ENCODE peak calls at places on chromosomes 1 and 21, in five cellular contexts. R, Y, W, A and X are unnamed samples.

GRCh38 chr1:24216254-24216653 is 29.2 kb upstream of the IFNLR1 start:
- DNase-seq in R (no peak), Y (no peak), W (no peak), A (no peak), X (no peak)

GRCh38 chr1:38025664-38026063 is 13.1 kb downstream of the UTP11 start:
- DNase-seq in R (no peak), Y (no peak), W (no peak), A (no peak), X (no peak)

GRCh38 chr1:25577151-25577920 is 33.9 kb downstream of the LDLRAP1 start:
- DNase-seq in R (no peak), Y (no peak), W (no peak), A (no peak), X (no peak)

GRCh38 chr1:1680912-1681273 is 11.7 kb downstream of the SLC35E2B start:
- DNase-seq in R (no peak), Y (peak), W (no peak), A (no peak), X (no peak)

GRCh38 chr1:93591833-93592635 is 89.6 kb downstream of the BCAR3 start:
- DNase-seq in R (no peak), Y (no peak), W (no peak), A (peak), X (no peak)

GRCh38 chr1:224430511-224431113 is 4.0 kb downstream of the WDR26 start:
- DNase-seq in R (no peak), Y (no peak), W (peak), A (peak), X (no peak)

GRCh38 chr1:232507571-232507970 is 122.4 kb downstream of the SIPA1L2 start:
- DNase-seq in R (no peak), Y (no peak), W (no peak), A (no peak), X (no peak)

GRCh38 chr21:17576080-17576835 is 36.4 kb downstream of the BTG3 start:
- DNase-seq in R (no peak), Y (no peak), W (no peak), A (no peak), X (no peak)

GRCh38 chr21:23127973-23128372 is 2129.8 kb downstream of the NCAM2 start:
- DNase-seq in R (no peak), Y (no peak), W (no peak), A (no peak), X (no peak)

GRCh38 chr1:205570173-205570501 is 61.7 kb downstream of the ELK4 start:
- DNase-seq in R (no peak), Y (no peak), W (no peak), A (no peak), X (no peak)

GRCh38 chr21:39082656-39083376 is 100.4 kb downstream of the PSMG1 start:
- DNase-seq in R (no peak), Y (no peak), W (no peak), A (no peak), X (peak)

GRCh38 chr1:85952460-85952859 is 204.1 kb downstream of the COL24A1 start:
- DNase-seq in R (no peak), Y (no peak), W (no peak), A (no peak), X (no peak)

GRCh38 chr1:1215881-1216605 is 2.1 kb upstream of the TNFRSF4 start:
- DNase-seq in R (no peak), Y (no peak), W (no peak), A (no peak), X (no peak)

GRCh38 chr1:21961337-21961736 is 15.5 kb upstream of the CELA3B start:
- DNase-seq in R (no peak), Y (no peak), W (no peak), A (no peak), X (no peak)

GRCh38 chr1:226121587-226122400 is 59.3 kb downstream of the H3-3A start:
- DNase-seq in R (no peak), Y (peak), W (no peak), A (peak), X (no peak)

GRCh38 chr1:56206391-56206790 is 373.0 kb downstream of the PLPP3 start:
- DNase-seq in R (no peak), Y (no peak), W (no peak), A (no peak), X (no peak)

GRCh38 chr21:40404319-40404906 is 442.5 kb downstream of the DSCAM start:
- DNase-seq in R (no peak), Y (no peak), W (peak), A (no peak), X (no peak)

GRCh38 chr1:228861830-228862176 is 126.5 kb downstream of the RHOU start:
- DNase-seq in R (no peak), Y (no peak), W (no peak), A (no peak), X (no peak)
- H3K27ac ChIP-seq in R (no peak), Y (no peak), W (no peak), A (peak), X (no peak)

DNA sequence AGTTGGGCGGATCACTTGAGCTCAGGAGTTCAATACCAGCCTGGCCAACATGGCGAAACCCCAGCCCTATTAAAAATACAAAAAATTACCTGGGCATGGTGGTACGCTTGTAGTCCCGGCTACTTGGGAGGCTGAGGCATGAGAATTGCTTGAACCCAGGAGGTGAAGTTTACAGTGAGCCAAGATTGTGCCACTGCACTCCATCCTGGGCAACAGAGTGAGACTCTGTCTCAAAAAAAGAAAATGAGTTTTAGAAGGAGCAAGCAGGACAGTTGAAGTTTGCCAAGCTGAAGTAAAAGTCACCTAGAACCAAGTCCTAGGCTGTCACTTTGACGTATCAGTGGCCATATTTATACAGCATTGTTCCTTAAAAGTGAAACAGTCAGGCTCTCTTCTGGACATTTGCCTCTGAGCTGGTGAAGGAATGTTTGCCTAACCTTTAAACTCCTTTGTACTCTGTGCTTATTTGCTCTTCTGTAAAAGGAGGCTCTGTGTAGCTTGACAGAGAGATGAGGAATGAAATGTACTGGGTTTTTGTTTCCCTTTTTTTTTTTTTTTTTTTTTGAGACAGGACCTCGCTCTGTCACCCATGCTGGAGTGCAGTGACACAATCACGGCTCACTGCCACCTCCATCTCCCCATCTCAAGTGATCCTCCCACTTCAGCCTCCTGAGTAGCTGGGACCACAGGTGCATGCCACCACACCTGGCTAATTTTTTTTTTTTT is 2.8 kb downstream of the RAB4A start:
- DNase-seq in R (no peak), Y (no peak), W (no peak), A (no peak), X (no peak)
- H3K27ac ChIP-seq in R (peak), Y (peak), W (no peak), A (peak), X (no peak)

GRCh38 chr1:63611231-63611630 is 18.0 kb downstream of the PGM1 start:
- DNase-seq in R (no peak), Y (no peak), W (no peak), A (no peak), X (no peak)

GRCh38 chr1:63617450-63617849 is 24.2 kb downstream of the PGM1 start:
- DNase-seq in R (no peak), Y (no peak), W (no peak), A (no peak), X (no peak)

GRCh38 chr1:63612971-63613370 is 19.8 kb downstream of the PGM1 start:
- DNase-seq in R (no peak), Y (no peak), W (no peak), A (no peak), X (no peak)

GRCh38 chr1:63615809-63616420 is 22.7 kb downstream of the PGM1 start:
- DNase-seq in R (peak), Y (no peak), W (peak), A (peak), X (peak)

GRCh38 chr1:63612564-63612963 is 19.4 kb downstream of the PGM1 start:
- DNase-seq in R (no peak), Y (no peak), W (no peak), A (no peak), X (no peak)
- H3K27ac ChIP-seq in R (no peak), Y (peak), W (no peak), A (no peak), X (no peak)

GRCh38 chr1:157696966-157697628 is 3.5 kb downstream of the FCRL3 start:
- DNase-seq in R (no peak), Y (no peak), W (no peak), A (no peak), X (no peak)

GRCh38 chr1:157695417-157695816 is 5.2 kb downstream of the FCRL3 start:
- DNase-seq in R (no peak), Y (no peak), W (no peak), A (no peak), X (no peak)

DNA sequence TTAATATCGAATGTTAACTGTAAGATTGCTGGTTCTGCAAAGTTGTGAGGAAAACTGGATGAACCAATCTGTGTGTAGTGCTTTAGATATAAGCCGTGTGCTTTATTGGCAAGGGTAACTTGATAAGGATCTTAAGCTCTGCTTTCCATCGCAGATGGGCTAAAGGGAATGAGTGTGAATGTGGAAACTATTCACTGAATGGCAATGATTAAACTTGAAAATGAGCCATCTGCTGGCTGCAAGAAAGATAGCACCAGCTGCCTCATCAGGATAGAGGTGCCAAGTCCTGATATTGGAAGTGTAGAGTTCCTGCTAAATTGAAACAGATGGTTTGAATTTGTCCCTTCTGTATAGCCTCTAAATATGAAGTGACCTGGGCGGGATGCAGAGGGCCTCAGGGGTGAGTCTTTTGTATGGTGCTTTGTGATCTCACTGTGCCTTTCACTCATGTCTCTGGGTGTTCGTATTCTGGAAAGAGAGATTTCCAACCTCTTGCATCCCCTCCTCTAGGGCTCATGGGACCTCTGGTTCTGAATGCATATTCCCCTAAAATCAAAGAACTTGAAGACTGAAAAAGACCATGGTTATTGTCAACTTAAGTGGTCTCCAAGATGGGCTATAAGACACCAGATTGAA is 9.2 kb downstream of the FCRL3 start:
- DNase-seq in R (no peak), Y (no peak), W (no peak), A (no peak), X (peak)
- H3K27ac ChIP-seq in R (no peak), Y (no peak), W (no peak), A (no peak), X (no peak)

DNA sequence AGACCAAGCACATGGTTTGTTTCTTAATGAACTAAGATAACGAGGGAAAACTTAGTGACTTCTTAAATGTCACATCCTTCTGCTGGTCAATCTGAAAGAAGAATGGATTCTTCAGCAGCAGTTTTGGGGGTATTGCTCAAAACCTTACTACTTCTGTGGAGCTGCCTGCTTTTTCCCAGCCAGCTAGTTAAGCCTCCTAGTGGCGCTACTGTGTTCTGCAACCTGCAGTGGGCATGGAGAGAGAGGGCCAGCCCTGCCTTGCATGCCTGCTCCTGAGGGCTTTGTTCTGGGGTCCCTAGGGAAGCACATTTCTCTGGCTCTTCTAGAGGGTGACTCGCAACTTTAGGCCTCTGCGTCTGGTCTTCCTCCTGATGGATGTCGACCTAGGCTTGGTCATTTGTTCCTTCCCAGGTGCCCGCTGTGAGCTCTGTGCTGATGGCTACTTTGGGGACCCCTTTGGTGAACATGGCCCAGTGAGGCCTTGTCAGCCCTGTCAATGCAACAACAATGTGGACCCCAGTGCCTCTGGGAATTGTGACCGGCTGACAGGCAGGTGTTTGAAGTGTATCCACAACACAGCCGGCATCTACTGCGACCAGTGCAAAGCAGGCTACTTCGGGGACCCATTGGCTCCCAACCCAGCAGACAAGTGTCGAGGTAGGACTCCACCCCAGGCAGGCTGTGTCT is 42.0 kb downstream of the LAMC2 start:
- DNase-seq in R (peak), Y (peak), W (no peak), A (no peak), X (no peak)
- H3K27ac ChIP-seq in R (no peak), Y (no peak), W (no peak), A (no peak), X (no peak)

DNA sequence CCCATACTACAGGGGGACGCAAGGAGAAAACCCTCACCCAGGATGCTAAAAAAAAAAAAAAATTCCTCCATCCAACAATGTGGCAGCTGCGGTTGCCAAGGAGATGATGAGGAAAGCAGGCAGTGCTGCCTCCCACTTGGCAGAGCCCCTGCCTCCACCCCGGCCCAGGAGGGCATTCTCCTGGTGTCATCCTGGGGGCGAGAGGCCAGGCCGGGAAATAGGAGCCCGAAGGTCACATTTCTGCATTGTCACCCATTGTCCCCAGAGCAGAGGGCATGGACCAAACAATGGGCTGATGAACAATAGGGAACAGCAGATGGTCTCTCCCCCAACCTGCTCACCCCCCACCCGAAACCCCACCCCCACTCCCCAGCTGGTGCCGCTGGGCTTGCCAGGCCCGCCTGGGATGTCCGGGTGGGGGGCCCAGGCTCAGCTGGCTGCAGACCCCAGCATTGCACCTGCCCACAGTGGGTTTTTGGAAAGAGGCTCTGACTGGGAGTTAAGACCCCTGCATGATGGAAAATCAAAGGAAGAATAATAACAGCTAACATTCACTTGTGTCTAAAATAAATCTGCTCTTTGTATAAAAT is 37.3 kb downstream of the CAMK2N1 start:
- DNase-seq in R (no peak), Y (no peak), W (no peak), A (no peak), X (no peak)
- H3K27ac ChIP-seq in R (no peak), Y (no peak), W (no peak), A (no peak), X (no peak)

DNA sequence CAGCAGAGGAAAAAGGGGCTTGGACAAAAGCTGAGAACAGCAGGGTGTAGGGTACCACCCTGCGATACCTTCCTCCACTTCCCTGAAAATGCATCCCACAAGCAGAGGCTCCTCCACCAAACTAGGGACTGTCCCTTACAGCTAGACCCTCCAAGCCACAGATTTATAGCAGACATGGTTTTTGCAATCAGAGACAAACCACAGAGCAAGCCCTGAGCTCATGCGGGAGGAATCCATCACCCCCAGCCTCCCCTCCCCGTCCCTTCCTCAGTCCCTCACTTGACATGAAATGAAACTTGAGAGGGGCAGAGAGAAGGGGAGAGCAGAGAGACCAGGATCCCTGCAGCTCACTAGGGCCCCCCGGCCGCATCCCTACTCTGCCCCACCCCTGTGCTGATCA is 94.9 kb downstream of the MRPL37 start:
- DNase-seq in R (no peak), Y (no peak), W (peak), A (no peak), X (no peak)
- H3K27ac ChIP-seq in R (peak), Y (peak), W (no peak), A (peak), X (no peak)

GRCh38 chr1:36206323-36206858 is 17.9 kb upstream of the THRAP3 start:
- DNase-seq in R (no peak), Y (no peak), W (no peak), A (no peak), X (no peak)

GRCh38 chr1:36203027-36203553 is 21.2 kb upstream of the THRAP3 start:
- DNase-seq in R (no peak), Y (no peak), W (no peak), A (no peak), X (no peak)

GRCh38 chr1:36207339-36207738 is 16.9 kb upstream of the THRAP3 start:
- DNase-seq in R (peak), Y (peak), W (peak), A (peak), X (no peak)

GRCh38 chr1:36203554-36204346 is 20.5 kb upstream of the THRAP3 start:
- DNase-seq in R (peak), Y (peak), W (peak), A (no peak), X (no peak)

GRCh38 chr1:36204347-36204909 is 19.8 kb upstream of the THRAP3 start:
- DNase-seq in R (peak), Y (peak), W (no peak), A (no peak), X (no peak)
- H3K27ac ChIP-seq in R (peak), Y (peak), W (no peak), A (peak), X (no peak)

DNA sequence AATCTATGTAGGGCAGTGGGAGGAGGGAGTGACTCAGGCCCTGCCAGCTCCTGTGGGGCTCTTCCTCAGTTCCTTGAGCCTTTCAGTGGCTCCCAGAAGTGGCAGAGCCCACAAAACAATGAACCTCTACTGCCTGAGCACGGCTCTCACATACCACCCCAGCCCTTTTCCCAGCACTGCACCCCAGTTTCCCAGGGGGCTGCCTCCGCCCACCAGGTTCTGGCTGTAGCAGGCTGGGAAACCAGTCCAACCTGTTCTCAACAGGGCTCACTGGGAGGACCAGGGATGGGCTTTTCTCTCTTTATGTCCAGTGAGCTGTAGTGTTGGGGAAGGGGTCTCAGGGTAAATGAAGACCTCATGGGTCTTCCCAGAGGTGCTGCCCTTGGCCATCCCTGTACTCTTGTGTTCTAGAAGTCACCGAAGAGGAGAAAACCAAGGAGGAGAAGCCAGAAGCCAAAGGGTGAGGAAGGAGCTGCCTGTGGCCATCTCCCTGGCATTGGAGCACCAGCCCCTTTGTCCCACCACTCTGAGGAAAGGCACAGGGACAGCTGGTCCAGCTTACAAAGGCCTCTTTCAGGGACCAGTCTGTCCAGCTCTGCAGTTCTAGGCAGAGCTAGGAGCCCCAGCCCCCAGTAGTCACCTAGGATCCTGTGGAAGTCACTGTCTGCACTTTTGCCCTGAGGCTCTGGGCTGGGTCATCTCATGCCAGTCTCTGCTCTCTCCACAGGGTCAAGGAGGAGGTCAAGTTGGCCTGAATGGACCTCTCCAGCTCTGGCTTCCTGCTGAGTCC is 3.5 kb downstream of the MARCKSL1 start:
- DNase-seq in R (no peak), Y (no peak), W (no peak), A (no peak), X (peak)
- H3K27ac ChIP-seq in R (no peak), Y (no peak), W (no peak), A (no peak), X (no peak)